ENCODE peak calls at places on chromosomes 12 and 14, in five cellular contexts. I, S, O, X and T are unnamed samples.

GRCh38 chr12:124454735-124455134 is 112.7 kb downstream of the NCOR2 start:
- DNase-seq in I (no peak), S (no peak), O (no peak), X (no peak), T (no peak)

GRCh38 chr14:58749066-58749669 is 111.4 kb downstream of the DACT1 start:
- DNase-seq in I (peak; percentile 93), S (peak; percentile 83), O (no peak), X (no peak), T (no peak)

GRCh38 chr12:29743801-29744200 is 39.9 kb downstream of the TMTC1 start:
- DNase-seq in I (no peak), S (no peak), O (no peak), X (no peak), T (no peak)

GRCh38 chr12:22687677-22688076 is 62.7 kb downstream of the ETNK1 start:
- DNase-seq in I (no peak), S (no peak), O (no peak), X (no peak), T (no peak)

GRCh38 chr14:101335061-101335661 is 226.1 kb upstream of the DIO3 start:
- DNase-seq in I (no peak), S (no peak), O (peak; percentile 48), X (no peak), T (no peak)

GRCh38 chr12:88793091-88793490 is 212.8 kb upstream of the KITLG start:
- DNase-seq in I (no peak), S (no peak), O (no peak), X (no peak), T (no peak)

GRCh38 chr12:80059875-80060274 is 39.5 kb upstream of the OTOGL start:
- DNase-seq in I (no peak), S (no peak), O (no peak), X (no peak), T (no peak)

GRCh38 chr14:74867673-74868072 is 8.3 kb downstream of the PROX2 start:
- DNase-seq in I (no peak), S (no peak), O (peak; percentile 43), X (peak; percentile 12), T (peak; percentile 31)

GRCh38 chr12:8698132-8698829 is 490 bp downstream of the RIMKLB start:
- DNase-seq in I (peak; percentile 55), S (no peak), O (peak; percentile 83), X (peak; percentile 24), T (peak; percentile 28)

GRCh38 chr14:89217876-89218275 is 199.2 kb downstream of the FOXN3 start:
- DNase-seq in I (no peak), S (no peak), O (no peak), X (no peak), T (no peak)

GRCh38 chr14:103232831-103233319 is 101.2 kb upstream of the EIF5 start:
- DNase-seq in I (no peak), S (no peak), O (no peak), X (no peak), T (no peak)

GRCh38 chr12:89179983-89180382 is 172.3 kb downstream of the DUSP6 start:
- DNase-seq in I (peak; percentile 79), S (peak; percentile 94), O (no peak), X (no peak), T (no peak)

GRCh38 chr14:85483652-85484051 is 46.3 kb upstream of the FLRT2 start:
- DNase-seq in I (no peak), S (no peak), O (no peak), X (no peak), T (no peak)

GRCh38 chr12:95574799-95575452 is 23.6 kb upstream of the USP44 start:
- DNase-seq in I (peak; percentile 63), S (peak; percentile 15), O (no peak), X (no peak), T (no peak)

GRCh38 chr12:89153341-89153740 is 199.0 kb downstream of the DUSP6 start:
- DNase-seq in I (no peak), S (no peak), O (no peak), X (no peak), T (no peak)